ENCODE peak calls at places on chromosomes 5 and 9, in four cellular contexts. X, R, D and N are unnamed samples. For H3K4me1, the result is how much of the 10 kb centered on the place peaks cover.

GRCh38 chr9:21747171-21747570 is 55.3 kb upstream of the MTAP start:
- DNase-seq in R (no peak), D (no peak), X (no peak), N (no peak)

GRCh38 chr9:2291980-2292704 is 277.0 kb downstream of the SMARCA2 start:
- DNase-seq in R (no peak), D (no peak), X (no peak), N (no peak)

GRCh38 chr5:127838661-127839060 is 135.5 kb downstream of the CCDC192 start:
- DNase-seq in D (no peak), R (peak), X (no peak), N (peak)

GRCh38 chr5:73229271-73229670 is 56.3 kb downstream of the TMEM174 start:
- DNase-seq in D (no peak), R (no peak), X (no peak), N (peak)

GRCh38 chr9:137138701-137139467 is at the start of gene GRIN1:
- DNase-seq in R (no peak), X (no peak), D (peak), N (no peak)

GRCh38 chr5:68240196-68240595 is 24.6 kb downstream of the PIK3R1 start:
- DNase-seq in D (no peak), X (no peak), R (no peak), N (no peak)

GRCh38 chr5:147081256-147081872 is 153.5 kb upstream of the STK32A start:
- DNase-seq in X (no peak), D (no peak), R (no peak), N (no peak)

GRCh38 chr5:42951169-42951846 is 88.8 kb downstream of the ANXA2R start:
- DNase-seq in R (peak), X (peak), D (no peak), N (peak)

GRCh38 chr9:99722852-99723251 is 98.8 kb upstream of the NR4A3 start:
- DNase-seq in D (no peak), R (no peak), X (no peak), N (no peak)

GRCh38 chr5:112594060-112594850 is 143.4 kb upstream of the APC start:
- DNase-seq in D (no peak), X (no peak), R (no peak), N (no peak)

GRCh38 chr5:180785151-180785781 is 17.3 kb downstream of the MGAT1 start:
- DNase-seq in D (no peak), X (no peak), R (peak), N (peak)

GRCh38 chr9:36074870-36075532 is 38.3 kb downstream of the RECK start:
- DNase-seq in D (no peak), X (no peak), R (peak), N (peak)

GRCh38 chr5:33939863-33940262 is 3.7 kb downstream of the RXFP3 start:
- DNase-seq in D (no peak), R (no peak), X (no peak), N (peak)

GRCh38 chr9:79661279-79661678 is 89.5 kb downstream of the TLE4 start:
- DNase-seq in R (peak), X (no peak), D (no peak), N (no peak)

GRCh38 chr9:12934515-12935301 is 159.9 kb downstream of the LURAP1L start:
- DNase-seq in D (no peak), X (no peak), R (no peak), N (no peak)
- TF ChIP-seq FOS in D (no peak), X (no peak), R (no peak), N (no peak)

GRCh38 chr5:37721447-37721871 is 118.4 kb downstream of the GDNF start:
- DNase-seq in X (peak), D (no peak), R (peak), N (peak)
- H3K4me1 ChIP-seq in X (under half), D (under half), R (under half), N (under half)

GRCh38 chr5:960551-960950 is 48.1 kb upstream of the NKD2 start:
- DNase-seq in R (no peak), D (no peak), X (no peak), N (no peak)
- TF ChIP-seq FOS in R (no peak), D (no peak), X (no peak), N (no peak)

DNA sequence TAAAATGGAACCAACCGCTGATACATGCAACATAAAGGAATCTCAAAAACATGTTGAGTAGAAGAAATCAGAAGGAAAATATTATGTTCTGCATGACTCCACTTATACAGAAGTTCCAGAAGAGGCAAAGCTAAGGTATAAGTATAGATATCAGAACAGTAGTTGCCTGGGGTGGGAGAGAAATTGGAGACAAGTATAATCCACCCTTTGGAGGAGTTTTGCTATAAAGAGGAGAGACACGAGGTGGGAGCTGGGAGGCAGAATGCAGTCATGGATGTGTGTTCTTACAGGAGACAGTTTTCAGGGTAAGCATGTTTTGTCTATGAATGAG is 72.3 kb downstream of the MED27 start:
- DNase-seq in D (no peak), X (no peak), R (no peak), N (no peak)
- H3K4me1 ChIP-seq in D (under half), X (under half), R (under half), N (under half)

DNA sequence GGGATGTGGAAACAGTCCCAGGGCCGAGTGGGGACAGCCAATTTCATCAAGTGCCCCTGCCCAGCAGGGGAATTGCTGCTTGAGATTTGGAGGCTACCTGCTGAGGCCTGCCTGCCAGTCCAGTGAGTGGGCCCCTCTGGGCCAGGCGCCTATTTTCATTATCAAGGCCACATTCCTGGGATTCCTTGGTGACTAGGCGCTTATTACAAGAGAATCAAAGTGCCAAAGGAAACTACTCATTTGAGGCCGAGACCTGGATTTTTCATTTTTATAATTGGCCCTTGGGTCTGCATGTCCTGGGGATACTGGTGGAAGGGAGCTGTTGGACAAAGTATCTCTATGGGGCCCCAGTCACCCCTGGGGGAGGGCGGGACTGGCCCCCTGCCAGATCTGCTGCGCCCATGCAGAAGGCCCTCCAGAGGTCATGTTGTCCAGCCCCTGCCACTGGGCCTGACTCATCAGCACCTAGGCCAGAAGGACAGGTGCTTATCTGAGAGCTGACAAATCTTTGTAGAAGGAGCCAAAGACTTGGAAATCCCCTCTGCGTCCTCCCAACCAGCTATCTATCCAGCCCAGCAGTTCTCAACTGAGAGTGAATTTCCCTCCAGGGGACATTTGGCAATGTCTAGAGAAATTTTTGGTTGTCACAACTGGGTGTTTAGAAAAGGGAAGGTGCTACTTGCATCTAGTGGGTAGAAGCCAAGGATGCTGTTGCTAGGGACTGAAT is 45.6 kb downstream of the FOXI1 start:
- DNase-seq in X (no peak), R (peak), D (peak), N (peak)
- TF ChIP-seq FOS in X (no peak), R (peak), D (peak), N (no peak)

GRCh38 chr5:150022681-150023080 is 22.1 kb downstream of the HMGXB3 start:
- DNase-seq in X (no peak), D (no peak), R (no peak), N (no peak)
- H3K4me1 ChIP-seq in X (under half), D (under half), R (under half), N (under half)

GRCh38 chr9:126461029-126461428 is 134.4 kb downstream of the MVB12B start:
- DNase-seq in R (no peak), X (no peak), D (no peak), N (no peak)

GRCh38 chr9:126461608-126462007 is 135.0 kb downstream of the MVB12B start:
- DNase-seq in D (no peak), R (no peak), X (no peak), N (no peak)

GRCh38 chr9:126462617-126463016 is 136.0 kb downstream of the MVB12B start:
- DNase-seq in R (no peak), X (no peak), D (no peak), N (no peak)

GRCh38 chr9:126464694-126465441 is 138.2 kb downstream of the MVB12B start:
- DNase-seq in R (no peak), D (no peak), X (no peak), N (no peak)

DNA sequence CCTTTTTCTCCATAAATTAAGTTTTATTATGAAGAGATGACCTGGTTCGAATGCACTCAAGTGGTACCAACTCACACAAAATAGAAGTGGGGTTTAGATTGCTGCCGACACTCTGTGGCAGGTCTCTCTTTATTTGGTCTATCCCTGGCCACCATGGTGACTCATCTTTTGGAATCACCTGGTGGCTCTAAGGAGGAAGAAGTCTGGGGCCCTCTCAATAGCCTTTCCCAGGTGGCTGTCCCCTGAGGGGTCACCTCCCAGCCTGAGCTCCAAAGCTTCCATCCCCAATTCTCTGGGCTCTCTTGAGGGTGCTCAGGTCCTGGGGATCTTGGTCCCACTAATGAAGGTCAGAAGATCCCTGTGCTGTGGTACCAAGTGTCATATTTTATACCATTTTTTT is 136.8 kb downstream of the MVB12B start:
- DNase-seq in X (no peak), R (no peak), D (no peak), N (no peak)
- TF ChIP-seq FOS in X (no peak), R (no peak), D (no peak), N (no peak)